ENCODE peak calls at places on chromosomes 13 and 19, in four cellular contexts. D is sigmoid colon, F is neural progenitor cell, E is GM23338. Q is an unnamed sample.

GRCh38 chr19:246551-246950 is 44.7 kb downstream of the PLPP2 start:
- DNase-seq in D (no peak), F (no peak), E (peak; percentile 24), Q (peak; percentile 17)

GRCh38 chr19:2345794-2346663 is 14.0 kb upstream of the TMPRSS9 start:
- DNase-seq in D (no peak), F (no peak), E (no peak), Q (no peak)

GRCh38 chr13:40376296-40376849 is 290.1 kb downstream of the FOXO1 start:
- DNase-seq in D (no peak), F (no peak), E (no peak), Q (no peak)

GRCh38 chr19:409006-409514 is at the start of gene C2CD4C:
- DNase-seq in D (no peak), F (peak; percentile 71), E (peak; percentile 60), Q (no peak)

GRCh38 chr19:56946164-56946563 is 105.6 kb upstream of the PEG3 start:
- DNase-seq in D (no peak), F (no peak), E (no peak), Q (no peak)

GRCh38 chr19:42965204-42965603 is 28.2 kb upstream of the PSG7 start:
- DNase-seq in D (no peak), F (no peak), E (no peak), Q (no peak)

GRCh38 chr13:89923731-89924130 is 1423.8 kb upstream of the MIR17HG start:
- DNase-seq in D (no peak), F (no peak), E (no peak), Q (no peak)

GRCh38 chr13:75329723-75330122 is 152.2 kb downstream of the TBC1D4 start:
- DNase-seq in D (no peak), F (no peak), E (no peak), Q (no peak)

GRCh38 chr13:51151463-51151862 is 40.4 kb upstream of the C13orf42 start:
- DNase-seq in D (no peak), F (no peak), E (no peak), Q (no peak)

GRCh38 chr13:24097064-24097463 is 63.5 kb upstream of the SPATA13 start:
- DNase-seq in D (no peak), F (no peak), E (no peak), Q (no peak)

GRCh38 chr19:32828139-32828538 is 41.4 kb downstream of the SLC7A9 start:
- DNase-seq in D (no peak), F (no peak), E (peak; percentile 35), Q (no peak)
- H3K4me1 ChIP-seq in D (no peaks in the 10 kb centered on the region), F (peaks cover 17% of the 10 kb centered on the region), E (peaks cover 15% of the 10 kb centered on the region), Q (no peaks in the 10 kb centered on the region)

DNA sequence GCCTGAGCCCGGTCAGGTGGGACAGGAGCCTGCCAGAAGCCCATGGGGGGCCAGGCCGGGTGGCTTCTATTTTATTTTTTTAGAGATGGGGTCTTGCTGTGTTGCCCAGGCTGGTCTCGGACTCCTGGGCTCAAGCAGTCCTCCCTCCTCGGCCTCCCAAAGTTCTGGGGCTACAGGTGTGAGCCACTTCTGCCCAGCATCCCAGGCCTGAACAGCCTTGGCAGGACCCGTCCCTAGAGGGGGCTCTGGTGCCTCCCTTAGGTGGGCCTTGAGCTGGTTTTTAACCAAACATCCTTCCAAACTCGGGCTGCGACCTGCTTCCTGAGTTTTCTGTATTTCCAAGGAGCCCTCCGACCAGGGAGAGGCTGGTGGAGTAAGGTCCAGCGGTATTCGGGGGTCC is 10.5 kb downstream of the COMP start:
- DNase-seq in D (no peak), F (peak; percentile 55), E (peak; percentile 59), Q (no peak)
- H3K36me3 ChIP-seq in D (no peaks in the 10 kb centered on the region), F (no peaks in the 10 kb centered on the region), E (no peaks in the 10 kb centered on the region), Q (no peaks in the 10 kb centered on the region)

DNA sequence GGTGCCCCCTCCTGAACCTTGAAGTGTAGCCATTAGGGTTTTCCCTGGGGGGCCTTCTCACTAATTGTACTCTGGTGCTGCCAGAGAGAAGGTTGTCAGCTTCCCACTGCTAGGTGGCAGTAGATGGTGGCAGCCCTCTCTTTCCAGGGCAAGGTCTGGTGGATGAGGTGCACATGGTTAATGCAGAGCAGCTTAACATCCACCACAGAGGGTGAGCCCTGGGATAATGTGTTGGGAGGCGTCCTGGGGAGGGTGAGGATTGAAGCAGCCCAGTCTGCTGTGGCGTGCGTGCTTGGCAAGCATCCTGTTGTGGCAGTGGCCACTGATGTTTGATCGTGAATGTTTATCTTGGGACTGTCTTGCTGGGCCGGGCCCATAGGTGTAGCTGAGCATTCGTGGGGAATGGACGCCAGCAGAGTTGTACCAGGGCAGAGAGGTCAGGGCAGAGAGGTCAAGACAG is 5.8 kb downstream of the EGLN2 start:
- DNase-seq in D (no peak), F (no peak), E (no peak), Q (no peak)
- H3K4me1 ChIP-seq in D (no peaks in the 10 kb centered on the region), F (peaks cover 36% of the 10 kb centered on the region), E (peaks cover 63% of the 10 kb centered on the region), Q (peaks cover 85% of the 10 kb centered on the region)

GRCh38 chr19:3459322-3459881 is 20.9 kb downstream of the SMIM24 start:
- DNase-seq in D (peak; percentile 95), F (no peak), E (peak; percentile 78), Q (peak; percentile 56)
- H3K36me3 ChIP-seq in D (peaks cover 39% of the 10 kb centered on the region), F (no peaks in the 10 kb centered on the region), E (no peaks in the 10 kb centered on the region), Q (peaks cover under 1% of the 10 kb centered on the region)